ENCODE peak calls at places on chromosomes 1 and 21, in eight cellular contexts. L is fibroblast of the aortic adventitia; H is mammary epithelial cell; V is activated CD8-positive, alpha-beta T cell treated with anti-CD3 and anti-CD28 coated beads for 36 hours; X is fibroblast of lung; K is ovary; P is kidney; J is left lung. N is an unnamed sample.

GRCh38 chr1:30751830-30752650 is 5.5 kb downstream of the LAPTM5 start:
- DNase-seq in K (no peak), J (no peak), X (no peak), V (peak), P (peak), H (no peak), L (no peak), N (no peak)

GRCh38 chr1:85940621-85941306 is 215.8 kb downstream of the COL24A1 start:
- DNase-seq in P (no peak), H (no peak), V (no peak), J (no peak), K (no peak), X (peak), L (peak), N (no peak)

GRCh38 chr1:150537732-150538684 is 11.2 kb upstream of the ADAMTSL4 start:
- DNase-seq in P (no peak), L (peak), J (no peak), X (no peak), V (no peak), H (peak), K (no peak), N (no peak)

GRCh38 chr21:16573581-16573980 is 843.8 kb downstream of the USP25 start:
- DNase-seq in V (no peak), P (no peak), H (no peak), L (peak), K (no peak), X (peak), J (no peak), N (no peak)

GRCh38 chr1:35215346-35215745 is 22.4 kb upstream of the SFPQ start:
- DNase-seq in X (peak), J (no peak), P (no peak), H (no peak), L (no peak), V (no peak), K (no peak), N (no peak)

GRCh38 chr1:180863158-180863775 is 49.4 kb upstream of the KIAA1614 start:
- DNase-seq in V (peak), X (peak), J (no peak), P (no peak), L (peak), K (no peak), H (peak), N (no peak)

GRCh38 chr1:79662596-79662995 is 656.1 kb upstream of the ADGRL4 start:
- DNase-seq in J (no peak), H (no peak), V (no peak), P (no peak), K (no peak), X (no peak), L (peak), N (no peak)

GRCh38 chr1:94110946-94111740 is 9.8 kb downstream of the ABCA4 start:
- DNase-seq in L (no peak), P (no peak), V (no peak), X (no peak), K (no peak), J (no peak), H (no peak), N (no peak)

GRCh38 chr21:44510508-44511218 is 29.3 kb downstream of the KRTAP10-1 start:
- DNase-seq in K (peak), H (peak), J (peak), L (peak), V (peak), X (peak), P (peak), N (peak)

DNA sequence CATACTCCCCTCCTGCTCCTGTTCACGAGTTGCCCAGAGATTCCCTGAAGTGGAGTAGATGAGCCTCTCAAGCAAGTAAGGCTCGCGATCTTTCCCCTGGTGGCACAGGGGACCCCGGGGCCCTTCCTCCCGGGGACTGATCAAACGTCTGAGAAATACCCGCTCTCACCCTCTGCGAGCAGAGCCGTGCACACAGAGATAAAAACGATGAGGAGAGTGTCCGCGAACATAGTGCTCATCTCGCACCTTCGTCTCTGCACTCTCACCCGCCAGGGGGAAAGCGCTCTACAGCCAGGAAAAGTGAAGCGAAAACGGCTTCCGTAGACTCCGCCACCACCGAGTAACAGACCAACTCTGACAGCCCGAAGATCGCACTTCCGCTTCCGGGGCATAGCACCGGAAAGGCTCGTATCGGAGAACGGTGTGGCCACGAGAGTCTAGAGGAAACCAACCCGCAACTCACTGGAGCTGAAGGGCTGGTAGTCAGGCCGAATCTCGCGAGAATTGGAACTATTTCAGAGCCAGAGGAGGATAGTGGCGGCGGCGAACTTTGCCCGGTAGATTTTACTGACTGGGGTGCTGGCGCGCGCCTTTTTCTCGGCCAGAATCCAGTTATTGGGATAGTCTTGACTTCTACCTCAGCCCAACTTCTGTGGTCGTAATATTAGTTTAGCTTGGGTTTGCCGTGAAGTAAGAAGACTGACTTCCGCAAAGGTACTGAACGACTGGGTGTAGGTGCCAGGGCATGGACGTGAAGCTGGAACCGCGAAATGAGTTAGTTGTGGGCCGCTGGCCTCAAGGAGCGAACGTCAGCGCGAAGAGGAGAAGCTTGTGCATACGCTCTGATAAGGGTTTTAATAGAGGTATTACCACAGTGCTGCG is at the start of gene TMCO1:
- DNase-seq in P (peak), L (peak), H (peak), X (peak), K (peak), V (peak), J (peak), N (peak)
- TF ChIP-seq CTCF in P (no peak), L (peak), H (peak), X (peak), K (no peak), V (no peak), J (no peak), N (no peak)

DNA sequence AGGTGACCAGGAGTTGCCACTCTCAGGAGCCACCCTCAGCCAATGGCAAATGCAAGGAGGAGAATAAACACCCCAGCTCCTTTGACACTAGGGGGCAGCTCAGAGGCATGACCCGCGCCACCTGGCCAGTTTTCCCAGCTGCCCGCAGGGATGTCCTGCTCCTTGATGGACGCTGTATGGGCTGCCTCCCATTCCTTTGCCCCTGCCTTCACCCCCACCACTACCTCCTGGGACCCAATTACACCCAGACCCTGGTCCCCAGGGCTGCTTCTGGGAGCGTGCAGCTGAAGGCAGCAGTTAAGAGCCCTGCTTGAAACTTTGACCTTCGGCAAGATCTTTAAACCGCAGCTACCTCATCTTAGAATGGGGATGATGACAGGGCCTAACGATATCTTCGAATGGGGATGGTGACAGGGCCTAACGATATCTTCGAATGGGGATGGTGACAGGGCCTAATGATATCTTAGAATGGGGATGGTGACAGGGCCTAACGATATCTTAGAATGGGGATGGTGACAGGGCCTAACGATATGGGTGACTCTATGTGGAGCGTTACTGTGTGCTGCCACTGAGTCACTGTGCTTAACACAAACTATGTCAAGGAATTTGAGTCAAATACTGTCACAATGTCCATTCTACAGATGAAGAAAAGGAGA is 163.0 kb upstream of the KAZN start:
- DNase-seq in P (no peak), H (no peak), X (no peak), K (no peak), V (no peak), L (no peak), J (no peak), N (no peak)
- TF ChIP-seq CTCF in P (peak), H (peak), X (peak), K (no peak), V (no peak), L (no peak), J (no peak), N (no peak)

DNA sequence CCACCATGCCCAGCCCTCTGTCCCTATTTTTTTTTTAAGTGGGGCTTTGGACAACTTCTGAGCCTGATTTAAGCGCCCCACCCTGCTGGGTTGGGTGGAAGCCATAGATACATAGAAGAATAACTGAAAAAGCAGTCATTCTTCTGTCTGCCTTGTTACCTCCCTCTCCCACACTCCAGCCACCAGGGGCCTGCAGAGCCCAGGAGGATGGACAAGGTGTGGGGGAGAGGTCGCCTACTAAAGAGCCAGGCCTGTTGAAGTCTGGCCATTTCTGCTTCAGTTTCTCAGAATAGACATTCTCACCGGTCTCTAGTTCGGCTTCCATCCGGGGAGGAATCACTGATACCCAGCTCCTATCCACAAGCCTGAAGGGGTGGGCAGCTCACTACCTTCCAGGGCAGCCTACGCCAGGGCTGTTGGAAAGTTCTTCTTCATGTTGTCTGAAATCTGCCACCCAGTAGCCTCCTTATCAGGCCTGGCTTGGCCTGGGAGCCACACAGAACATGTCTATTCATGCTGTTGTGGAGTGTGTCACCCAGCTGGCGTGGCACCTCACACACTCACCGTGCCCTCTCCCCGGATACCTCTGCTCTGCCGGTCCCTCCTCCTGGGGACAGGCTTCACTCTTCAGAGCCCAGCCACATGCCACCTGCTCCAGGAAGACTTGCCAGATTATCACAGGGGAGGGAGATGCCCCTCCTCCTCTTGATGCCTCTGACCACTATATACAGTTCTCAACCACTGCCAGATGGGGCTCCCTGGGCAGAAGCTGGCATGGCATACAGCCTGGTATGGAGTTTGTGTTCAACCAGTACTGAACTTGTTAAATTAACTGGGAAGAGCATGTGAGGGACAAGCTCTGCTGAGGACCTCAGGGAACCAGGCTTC is 27.6 kb downstream of the KNCN start:
- DNase-seq in X (no peak), H (peak), K (no peak), V (no peak), P (peak), L (no peak), J (no peak), N (no peak)
- TF ChIP-seq CTCF in X (no peak), H (no peak), K (no peak), V (no peak), P (no peak), L (no peak), J (no peak), N (no peak)

GRCh38 chr1:8409666-8410065 is 91.8 kb downstream of the SLC45A1 start:
- DNase-seq in H (no peak), L (no peak), K (no peak), P (no peak), J (no peak), X (no peak), V (no peak), N (no peak)
- TF ChIP-seq CTCF in H (no peak), L (no peak), K (no peak), P (no peak), J (no peak), X (no peak), V (no peak), N (no peak)

DNA sequence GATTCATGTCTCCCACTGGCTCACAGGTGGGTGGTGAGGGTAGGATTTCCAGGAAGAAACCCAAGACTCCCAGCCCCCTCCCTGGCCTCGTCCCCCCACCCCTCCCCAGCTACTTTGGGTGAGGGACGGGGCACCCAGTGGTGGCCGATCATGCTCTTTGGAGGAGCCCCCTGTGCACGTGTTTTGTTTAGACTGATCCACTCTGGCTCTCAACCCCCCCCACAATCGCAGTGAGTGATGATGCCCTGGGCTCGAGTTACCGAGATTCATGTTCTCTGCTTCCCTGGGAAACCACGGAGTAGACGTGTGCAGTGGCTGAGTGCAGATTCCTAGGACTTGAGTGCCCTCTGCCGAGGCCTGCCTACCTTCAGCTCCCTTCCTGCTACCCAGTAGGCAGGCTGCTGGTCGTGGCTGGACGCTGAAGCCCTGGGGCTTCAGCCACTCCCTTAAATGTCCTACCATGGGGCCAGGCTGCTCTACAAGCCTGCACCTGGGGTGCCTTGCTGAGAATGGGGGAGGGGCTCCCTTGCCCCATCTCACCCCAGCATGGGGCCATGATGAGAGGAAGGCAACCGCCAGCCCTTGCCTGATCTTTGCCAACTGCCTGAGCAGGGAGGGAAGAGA is 3.9 kb upstream of the GRIK3 start:
- DNase-seq in L (no peak), X (no peak), K (no peak), H (peak), J (no peak), P (no peak), V (peak), N (no peak)
- TF ChIP-seq CTCF in L (no peak), X (no peak), K (no peak), H (peak), J (no peak), P (no peak), V (no peak), N (no peak)

DNA sequence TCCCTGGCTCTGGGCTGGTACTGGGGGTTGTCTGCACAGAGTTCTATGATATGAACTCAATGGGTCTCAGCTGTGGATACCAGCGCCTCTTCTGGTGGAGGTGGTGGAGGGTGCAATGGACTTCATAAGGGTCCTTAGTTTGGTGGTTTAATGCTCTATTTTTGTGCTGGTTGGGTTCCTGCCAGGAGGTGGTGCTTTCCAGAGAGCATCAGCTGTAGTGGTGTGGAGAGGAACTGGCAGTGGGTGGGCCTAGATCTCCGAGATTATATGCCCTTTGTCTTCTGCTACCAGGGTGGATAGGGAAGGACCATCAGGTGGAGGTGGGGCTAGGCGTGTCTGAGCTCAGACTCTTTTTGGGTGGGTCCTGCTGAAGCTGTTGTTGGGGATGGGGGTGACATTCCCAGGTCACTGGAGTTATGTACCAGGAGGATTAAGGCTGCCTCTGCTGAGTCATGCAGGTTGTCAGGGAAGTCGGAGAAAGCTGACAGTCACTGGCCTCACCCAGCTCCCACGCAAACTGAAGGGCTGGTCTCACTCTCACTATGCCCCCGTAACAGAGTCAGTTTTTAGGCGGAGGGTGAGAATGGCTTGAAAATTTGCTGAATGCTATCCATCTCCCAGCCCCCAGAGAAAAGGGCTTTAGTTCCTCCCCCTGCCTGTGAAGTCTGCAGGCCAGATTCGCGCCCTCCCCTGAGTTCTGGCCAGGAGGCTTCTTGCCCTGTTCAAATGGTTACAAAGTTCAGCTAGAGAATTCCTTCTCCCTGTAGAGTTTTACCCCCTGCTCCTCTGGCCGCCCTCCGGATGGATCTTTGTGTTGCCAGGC is 902.9 kb downstream of the LTN1 start:
- DNase-seq in X (no peak), V (no peak), K (no peak), P (no peak), L (peak), J (no peak), H (no peak), N (no peak)
- TF ChIP-seq CTCF in X (no peak), V (no peak), K (no peak), P (no peak), L (no peak), J (no peak), H (no peak), N (no peak)

GRCh38 chr1:177913762-177914540 is 55.9 kb downstream of the SEC16B start:
- DNase-seq in J (no peak), K (no peak), X (peak), H (peak), V (no peak), P (no peak), L (peak), N (no peak)
- TF ChIP-seq CTCF in J (no peak), K (no peak), X (peak), H (peak), V (no peak), P (peak), L (peak), N (no peak)

GRCh38 chr1:159821171-159821867 is 5.4 kb upstream of the SLAMF8 start:
- DNase-seq in P (no peak), V (no peak), X (peak), J (no peak), H (no peak), L (peak), K (no peak), N (peak)
- TF ChIP-seq CTCF in P (peak), V (no peak), X (peak), J (no peak), H (no peak), L (peak), K (no peak), N (peak)

DNA sequence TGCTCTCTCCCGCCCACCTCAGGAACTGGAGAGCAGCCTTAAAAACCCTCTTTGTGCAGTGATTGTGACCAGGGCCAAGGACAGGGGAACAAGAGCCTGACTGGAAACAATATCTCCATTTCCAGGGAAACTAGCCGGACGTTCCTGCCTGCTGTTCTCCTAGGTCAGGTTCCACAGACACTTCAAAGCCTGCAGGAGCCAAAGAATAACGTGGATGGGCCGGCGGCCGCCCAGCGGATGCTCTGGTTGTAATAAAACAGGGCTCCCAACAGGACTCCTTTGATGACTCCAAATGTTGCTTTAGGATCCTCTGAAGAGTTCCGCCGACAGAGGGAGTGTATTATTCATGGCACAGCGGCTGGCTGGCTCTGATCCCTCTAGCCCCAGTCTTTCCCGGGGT is 162.2 kb downstream of the PLXNA2 start:
- DNase-seq in V (no peak), H (no peak), K (peak), P (no peak), L (no peak), J (no peak), X (no peak), N (no peak)
- TF ChIP-seq CTCF in V (no peak), H (no peak), K (peak), P (no peak), L (no peak), J (no peak), X (peak), N (no peak)

GRCh38 chr1:198939286-198939685 is 300.4 kb downstream of the PTPRC start:
- DNase-seq in P (no peak), H (no peak), J (no peak), V (no peak), L (no peak), K (no peak), X (no peak), N (no peak)

GRCh38 chr1:198948895-198949659 is 310.2 kb downstream of the PTPRC start:
- DNase-seq in X (no peak), J (no peak), V (no peak), H (no peak), K (no peak), L (no peak), P (no peak), N (no peak)

GRCh38 chr1:198939946-198940345 is 301.1 kb downstream of the PTPRC start:
- DNase-seq in X (no peak), K (no peak), P (no peak), V (no peak), L (no peak), H (no peak), J (no peak), N (no peak)

GRCh38 chr1:198947456-198947855 is 308.6 kb downstream of the PTPRC start:
- DNase-seq in X (no peak), L (no peak), H (no peak), V (no peak), P (no peak), J (no peak), K (no peak), N (no peak)

DNA sequence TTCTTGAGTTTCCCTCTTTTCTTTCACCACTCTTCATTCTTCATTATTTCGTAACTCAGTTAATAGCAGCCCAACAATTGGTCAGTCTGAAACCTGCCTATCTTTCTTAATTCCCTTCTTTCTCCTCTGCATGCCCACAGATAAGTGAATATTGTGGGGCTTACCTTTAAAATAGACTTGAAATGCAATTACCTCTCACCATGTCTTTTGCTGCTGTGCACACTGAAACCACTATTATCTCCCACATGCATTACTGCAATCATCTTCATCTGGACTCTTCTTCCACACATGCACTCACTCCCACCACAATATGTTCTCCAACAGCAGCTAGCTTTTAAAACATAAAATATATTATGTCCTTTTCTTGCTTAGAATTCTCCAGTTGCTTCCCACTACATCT is 304.6 kb downstream of the PTPRC start:
- DNase-seq in H (no peak), K (no peak), V (no peak), J (no peak), X (no peak), L (no peak), P (no peak), N (no peak)
- TF ChIP-seq CTCF in H (no peak), K (no peak), V (no peak), J (no peak), X (no peak), L (no peak), P (no peak), N (no peak)